ENCODE peak calls at places on chromosome 22, in six cellular contexts. Y is HEK293T; X is stimulated activated CD4-positive, alpha-beta T cell treated with anti-CD3 and anti-CD28 coated beads, Interleukin-2, amount 100 ng/mL, for 48 hours; S is thyroid gland; L is CD4-positive, alpha-beta T cell; N is activated T-cell treated with anti-CD3 and anti-CD28 coated beads for 1 hour. A is an unnamed sample.

GRCh38 chr22:39727541-39727940 is 157.0 kb downstream of the CACNA1I start:
- DNase-seq in X (no peak), N (no peak), Y (no peak), L (no peak), S (no peak), A (no peak)

GRCh38 chr22:38085056-38085455 is 1.1 kb upstream of the SLC16A8 start:
- DNase-seq in L (no peak), X (no peak), S (no peak), Y (no peak), N (no peak), A (no peak)

GRCh38 chr22:25753252-25753651 is 11.3 kb downstream of the MYO18B start:
- DNase-seq in N (no peak), X (no peak), L (no peak), S (no peak), Y (no peak), A (no peak)

GRCh38 chr22:46809153-46809885 is 46.9 kb downstream of the TBC1D22A start:
- DNase-seq in Y (no peak), L (no peak), S (no peak), X (no peak), N (no peak), A (no peak)

GRCh38 chr22:21855715-21856114 is 11.7 kb downstream of the MAPK1 start:
- DNase-seq in N (no peak), S (no peak), L (no peak), X (no peak), Y (no peak), A (no peak)

GRCh38 chr22:45997077-45997774 is 20.3 kb upstream of the WNT7B start:
- DNase-seq in Y (no peak), L (no peak), S (peak), N (no peak), X (no peak), A (peak)

GRCh38 chr22:27983361-27983791 is 64.3 kb upstream of the PITPNB start:
- DNase-seq in S (no peak), X (no peak), Y (no peak), L (no peak), N (no peak), A (no peak)

GRCh38 chr22:42624551-42625106 is 9.9 kb upstream of the POLDIP3 start:
- DNase-seq in N (no peak), Y (no peak), X (no peak), S (no peak), L (no peak), A (no peak)

GRCh38 chr22:48828688-48829087 is 999.0 kb downstream of the BRD1 start:
- DNase-seq in N (no peak), Y (no peak), S (no peak), L (no peak), X (no peak), A (no peak)

GRCh38 chr22:32911526-32911925 is 110.0 kb downstream of the TIMP3 start:
- DNase-seq in X (no peak), L (no peak), N (no peak), Y (no peak), S (peak), A (no peak)

GRCh38 chr22:47779474-47779873 is 1017.0 kb downstream of the TBC1D22A start:
- DNase-seq in S (no peak), X (no peak), L (no peak), Y (no peak), N (no peak), A (no peak)

GRCh38 chr22:47171441-47172221 is 409.2 kb downstream of the TBC1D22A start:
- DNase-seq in N (no peak), L (no peak), S (peak), Y (no peak), X (no peak), A (no peak)

GRCh38 chr22:38077096-38077495 is 6.9 kb downstream of the SLC16A8 start:
- DNase-seq in S (no peak), N (no peak), Y (no peak), L (no peak), X (no peak), A (no peak)

GRCh38 chr22:24427500-24428164 is at the start of gene ADORA2A:
- DNase-seq in L (peak), Y (no peak), X (peak), S (no peak), N (peak), A (no peak)

GRCh38 chr22:47340851-47341436 is 578.5 kb downstream of the TBC1D22A start:
- DNase-seq in L (no peak), X (no peak), S (no peak), N (no peak), Y (no peak), A (no peak)